ENCODE peak calls at places on chromosomes 1 and 21, in nine cellular contexts. E, X, J, I, O, Z, V, C and S are unnamed samples.

GRCh38 chr1:9239622-9240401 is 5.2 kb downstream of the H6PD start:
- DNase-seq in E (no peak), X (peak; percentile 69), J (no peak), I (peak; percentile 92), O (no peak), Z (peak; percentile 94), V (no peak), C (no peak), S (no peak)

GRCh38 chr1:205633421-205633976 is 1.7 kb upstream of the ELK4 start:
- DNase-seq in E (no peak), X (no peak), J (no peak), I (no peak), O (no peak), Z (no peak), V (no peak), C (no peak), S (no peak)

GRCh38 chr1:7420098-7420445 is 351.0 kb upstream of the VAMP3 start:
- DNase-seq in E (no peak), X (no peak), J (no peak), I (peak; percentile 10), O (no peak), Z (no peak), V (no peak), C (no peak), S (no peak)

GRCh38 chr1:221620437-221621384 is 121.2 kb downstream of the DUSP10 start:
- DNase-seq in E (no peak), X (no peak), J (no peak), I (no peak), O (no peak), Z (no peak), V (no peak), C (no peak), S (no peak)

GRCh38 chr1:7640350-7640749 is 130.7 kb upstream of the VAMP3 start:
- DNase-seq in E (no peak), X (no peak), J (no peak), I (peak; percentile 64), O (no peak), Z (no peak), V (no peak), C (no peak), S (no peak)

GRCh38 chr1:19651141-19651737 is 7.1 kb downstream of the NBL1 start:
- DNase-seq in E (no peak), X (peak; percentile 43), J (no peak), I (no peak), O (peak; percentile 85), Z (peak; percentile 57), V (no peak), C (no peak), S (no peak)

GRCh38 chr1:231949277-231950122 is 322.9 kb downstream of the DISC1 start:
- DNase-seq in E (peak; percentile 27), X (no peak), J (peak; percentile 72), I (no peak), O (no peak), Z (no peak), V (no peak), C (no peak), S (no peak)

GRCh38 chr1:183783896-183784637 is 20.9 kb upstream of the RGL1 start:
- DNase-seq in E (no peak), X (peak; percentile 14), J (no peak), I (no peak), O (no peak), Z (no peak), V (no peak), C (no peak), S (no peak)

DNA sequence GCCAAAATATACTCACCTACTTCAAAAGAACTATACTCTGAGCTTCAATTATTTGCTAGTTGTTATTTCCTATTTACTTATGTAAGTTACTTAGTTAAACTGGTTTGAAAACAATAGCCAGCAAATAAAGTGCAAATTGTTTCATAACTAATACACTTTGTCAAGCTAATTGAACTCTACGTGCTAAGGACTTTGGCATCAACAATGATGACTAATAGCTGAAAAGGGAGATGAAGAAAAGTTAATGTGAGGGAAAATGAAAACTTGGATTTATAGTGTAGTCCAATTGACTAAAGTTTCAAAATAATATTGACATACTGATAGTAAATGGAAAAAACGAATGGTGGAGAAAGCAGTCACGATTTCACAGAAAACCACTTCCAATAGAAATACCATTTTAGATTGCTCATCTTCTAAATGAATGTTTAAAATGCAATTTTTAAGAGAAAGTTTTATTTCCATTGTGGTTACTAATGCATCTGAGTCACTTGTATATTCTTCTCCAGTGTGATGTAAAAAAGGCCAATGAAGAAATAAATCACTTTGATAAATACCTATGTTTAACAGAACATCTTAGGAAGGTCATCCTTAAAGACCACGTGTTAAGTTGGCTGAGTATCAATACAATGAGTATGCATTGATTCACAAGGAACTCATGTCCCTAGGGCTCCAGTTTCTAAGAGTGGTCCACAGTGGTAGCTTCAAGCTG is 455.2 kb downstream of the LTN1 start:
- DNase-seq in E (no peak), X (no peak), J (no peak), I (no peak), O (no peak), Z (no peak), V (no peak), C (no peak), S (no peak)
- TF ChIP-seq POLR2AphosphoS5 in E (no peak), X (no peak), J (no peak), I (no peak), O (no peak), Z (no peak), V (no peak), C (no peak), S (no peak)

DNA sequence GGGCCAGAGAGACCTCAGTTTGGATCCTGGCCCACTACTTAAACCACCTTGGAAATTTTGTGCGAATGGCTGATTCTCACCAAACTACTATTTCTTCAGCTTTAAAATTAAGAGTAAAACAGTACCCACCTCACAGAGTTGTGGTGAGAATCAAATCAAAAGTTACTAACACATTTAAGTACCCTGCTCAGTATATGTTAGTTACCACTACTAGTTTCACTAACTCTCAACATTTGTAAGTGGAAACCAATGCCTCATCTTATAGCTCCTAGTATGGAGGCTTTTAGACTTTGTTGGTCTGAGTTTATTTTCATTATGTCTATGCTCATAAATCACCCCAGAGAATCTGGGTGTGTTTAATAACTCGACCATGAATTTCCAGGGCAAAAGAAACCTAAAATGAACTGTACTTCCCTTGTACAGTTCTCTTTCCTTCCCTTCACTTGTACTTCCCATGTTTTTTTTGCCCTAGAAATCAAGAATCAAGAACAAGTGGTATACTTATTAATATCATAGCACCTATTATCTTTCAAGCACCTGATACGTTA is 11.6 kb upstream of the SERBP1 start:
- DNase-seq in E (no peak), X (no peak), J (no peak), I (no peak), O (no peak), Z (no peak), V (no peak), C (no peak), S (no peak)
- H3K27ac ChIP-seq in E (no peak overlapping the region), X (no peak overlapping the region), J (no peak overlapping the region), I (no peak overlapping the region), O (no peak overlapping the region), Z (no peak overlapping the region), V (no peak overlapping the region), C (no peak overlapping the region), S (no peak overlapping the region)

GRCh38 chr1:70025052-70025451 is 180.3 kb downstream of the LRRC40 start:
- DNase-seq in E (no peak), X (no peak), J (no peak), I (no peak), O (no peak), Z (no peak), V (no peak), C (no peak), S (no peak)
- H3K4me3 ChIP-seq in E (no peak overlapping the region), X (no peak overlapping the region), J (no peak overlapping the region), I (no peak overlapping the region), O (no peak overlapping the region), Z (no peak overlapping the region), V (no peak overlapping the region), C (no peak overlapping the region), S (no peak overlapping the region)

GRCh38 chr1:164256456-164256855 is 302.5 kb upstream of the PBX1 start:
- DNase-seq in E (no peak), X (no peak), J (no peak), I (no peak), O (no peak), Z (no peak), V (no peak), C (no peak), S (no peak)
- TF ChIP-seq POLR2AphosphoS5 in E (no peak), X (no peak), J (no peak), I (no peak), O (no peak), Z (no peak), V (no peak), C (no peak), S (no peak)

DNA sequence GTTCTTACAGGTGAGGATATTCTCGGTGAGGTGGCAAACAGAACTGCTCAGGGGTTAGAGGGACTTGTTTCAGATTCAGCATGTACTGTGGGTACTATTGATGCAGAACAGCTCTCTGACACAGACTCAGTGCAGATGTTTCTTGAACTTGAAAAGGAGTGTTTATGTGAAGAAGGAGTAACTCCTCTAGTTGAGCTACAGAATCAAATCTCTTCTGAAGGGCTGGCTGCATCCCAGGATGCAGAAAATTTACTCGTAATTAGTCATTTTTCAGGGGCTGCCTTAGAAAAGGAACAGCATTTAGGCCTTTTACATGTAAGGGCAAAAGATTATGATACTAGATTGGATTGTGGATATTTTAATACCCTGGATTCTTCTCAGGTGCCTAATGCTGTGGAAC is 79.9 kb upstream of the BMP8A start:
- DNase-seq in E (no peak), X (no peak), J (no peak), I (no peak), O (no peak), Z (no peak), V (no peak), C (no peak), S (no peak)
- H3K27ac ChIP-seq in E (no peak overlapping the region), X (peak overlapping the region; percentile 80), J (no peak overlapping the region), I (no peak overlapping the region), O (no peak overlapping the region), Z (no peak overlapping the region), V (no peak overlapping the region), C (peak overlapping the region; percentile 95), S (no peak overlapping the region)

DNA sequence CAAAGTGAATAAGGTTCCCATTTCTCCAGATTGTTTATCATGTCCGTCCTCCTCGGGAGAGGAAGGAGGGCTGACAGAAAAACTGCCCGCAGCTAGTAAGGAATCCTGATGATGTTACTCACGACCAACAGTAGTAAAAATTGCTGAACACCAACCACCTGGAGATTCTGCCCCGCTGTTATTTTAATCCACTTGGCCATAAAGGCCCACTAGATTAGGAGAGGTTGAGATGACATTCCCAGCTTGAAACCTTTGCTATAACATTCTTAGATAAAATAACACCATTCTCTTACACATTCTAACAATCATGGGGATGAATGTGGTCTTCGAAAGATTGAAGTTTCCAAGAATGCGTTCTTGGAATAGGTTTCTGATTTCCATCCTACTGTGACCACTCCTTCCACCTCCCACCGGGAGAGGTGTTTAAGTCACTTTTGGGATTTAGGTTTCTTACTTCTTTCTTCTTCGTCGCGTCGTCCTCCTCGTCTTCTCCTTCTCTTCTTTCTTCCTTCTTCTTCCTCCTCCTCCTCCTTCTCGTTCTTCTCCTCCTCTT is 1.9 kb downstream of the CACHD1 start:
- DNase-seq in E (no peak), X (no peak), J (no peak), I (no peak), O (no peak), Z (no peak), V (no peak), C (no peak), S (no peak)
- H3K4me3 ChIP-seq in E (peak overlapping the region; percentile 90), X (peak overlapping the region; percentile 58), J (peak overlapping the region; percentile 90), I (peak overlapping the region; percentile 61), O (no peak overlapping the region), Z (no peak overlapping the region), V (peak overlapping the region; percentile 78), C (peak overlapping the region; percentile 92), S (peak overlapping the region; percentile 93)

GRCh38 chr1:39127513-39127912 is 77.0 kb upstream of the MACF1 start:
- DNase-seq in E (no peak), X (no peak), J (no peak), I (no peak), O (peak; percentile 38), Z (no peak), V (no peak), C (no peak), S (no peak)
- TF ChIP-seq POLR2AphosphoS5 in E (no peak), X (no peak), J (no peak), I (no peak), O (no peak), Z (no peak), V (no peak), C (no peak), S (no peak)